ENCODE peak calls at places on chromosome 14, in seven cellular contexts. V is CD4-positive, alpha-beta T cell; W is HFFc6; C is IMR-90; H is HL-60; P is nephron progenitor cell; Q is OCI-LY7. G is an unnamed sample.

GRCh38 chr14:77077040-77077439 is 21.0 kb upstream of the CIPC start:
- DNase-seq in V (no peak), W (no peak), C (no peak), H (no peak), P (no peak), Q (no peak), G (no peak)

GRCh38 chr14:88856786-88857366 is 32.4 kb downstream of the TTC8 start:
- DNase-seq in V (no peak), W (peak; percentile 75), C (peak; percentile 72), H (no peak), P (no peak), Q (no peak), G (no peak)

GRCh38 chr14:80926706-80927384 is 14.7 kb downstream of the CEP128 start:
- DNase-seq in V (no peak), W (peak; percentile 88), C (peak; percentile 90), H (no peak), P (no peak), Q (no peak), G (no peak)

GRCh38 chr14:50210074-50210473 is 21.3 kb downstream of the SOS2 start:
- DNase-seq in V (no peak), W (no peak), C (no peak), H (no peak), P (no peak), Q (no peak), G (no peak)

GRCh38 chr14:105411985-105412767 is 7.5 kb upstream of the MTA1 start:
- DNase-seq in V (no peak), W (no peak), C (no peak), H (no peak), P (no peak), Q (no peak), G (no peak)

GRCh38 chr14:93078830-93079229 is 36.9 kb downstream of the ITPK1 start:
- DNase-seq in V (no peak), W (peak; percentile 79), C (peak; percentile 25), H (no peak), P (no peak), Q (no peak), G (no peak)

GRCh38 chr14:33279865-33280264 is 341.2 kb downstream of the NPAS3 start:
- DNase-seq in V (no peak), W (no peak), C (no peak), H (no peak), P (no peak), Q (no peak), G (no peak)

GRCh38 chr14:61456720-61457119 is 135.3 kb downstream of the PRKCH start:
- DNase-seq in V (peak; percentile 81), W (peak; percentile 48), C (peak; percentile 73), H (peak; percentile 78), P (peak; percentile 81), Q (peak; percentile 89), G (peak; percentile 50)

GRCh38 chr14:49019467-49020100 is 566.6 kb downstream of the RPS29 start:
- DNase-seq in V (no peak), W (no peak), C (no peak), H (no peak), P (no peak), Q (peak; percentile 64), G (no peak)

GRCh38 chr14:24297190-24297964 is 2.2 kb downstream of the DHRS1 start:
- DNase-seq in V (no peak), W (no peak), C (peak; percentile 28), H (peak; percentile 48), P (no peak), Q (peak; percentile 24), G (no peak)
- TF ChIP-seq CTCF in V (peak; percentile 31), W (peak; percentile 66), C (peak; percentile 41), H (peak; percentile 0), P (peak; percentile 36), Q (peak; percentile 51), G (peak; percentile 48)

DNA sequence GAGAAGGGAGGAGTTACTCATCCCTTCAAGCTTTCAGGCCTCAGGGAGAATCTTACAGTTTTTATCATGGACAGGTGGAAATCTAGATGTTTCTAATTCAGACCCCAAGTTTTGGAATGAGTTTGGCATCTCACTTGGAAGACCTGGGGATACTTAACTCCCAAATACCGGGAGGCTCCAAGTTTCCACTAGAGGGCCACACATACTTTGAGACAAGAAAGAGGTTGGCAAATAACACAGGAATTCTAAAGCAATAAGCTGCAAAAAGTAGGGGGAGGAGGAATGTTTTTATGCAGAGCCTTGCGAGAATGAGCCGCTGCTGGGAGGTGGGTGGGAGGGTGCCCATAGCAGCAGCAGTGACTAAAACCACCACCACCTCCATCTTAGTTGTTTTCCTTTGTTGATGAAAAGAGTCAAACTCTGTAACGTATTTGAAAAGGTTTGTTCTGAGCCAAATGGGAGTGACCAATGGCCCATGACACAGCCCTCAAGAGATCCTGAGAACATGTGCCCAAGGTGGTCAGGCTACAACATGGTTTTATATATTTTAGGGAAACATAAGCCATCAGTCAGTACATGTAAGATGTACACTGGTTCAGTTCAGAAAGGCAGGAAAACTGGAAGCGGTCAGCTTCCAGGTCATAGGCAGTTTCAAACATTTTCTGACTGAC is 34.2 kb upstream of the RNASE1 start:
- DNase-seq in V (no peak), W (peak; percentile 44), C (peak; percentile 18), H (no peak), P (no peak), Q (no peak), G (no peak)
- TF ChIP-seq CTCF in V (no peak), W (peak; percentile 71), C (peak; percentile 29), H (no peak), P (peak; percentile 26), Q (peak; percentile 51), G (no peak)

GRCh38 chr14:36070056-36071043 is 106.2 kb downstream of the PTCSC3 start:
- DNase-seq in V (no peak), W (peak; percentile 55), C (peak; percentile 64), H (peak; percentile 52), P (peak; percentile 75), Q (peak; percentile 57), G (no peak)
- TF ChIP-seq CTCF in V (no peak), W (peak; percentile 81), C (peak; percentile 82), H (peak; percentile 79), P (peak; percentile 79), Q (peak; percentile 83), G (peak; percentile 67)

GRCh38 chr14:59254146-59254910 is 65.9 kb downstream of the DAAM1 start:
- DNase-seq in V (no peak), W (peak; percentile 89), C (peak; percentile 95), H (no peak), P (no peak), Q (no peak), G (no peak)
- TF ChIP-seq CTCF in V (no peak), W (peak; percentile 37), C (no peak), H (no peak), P (no peak), Q (no peak), G (no peak)

GRCh38 chr14:90900712-90901111 is 84.5 kb upstream of the TTC7B start:
- DNase-seq in V (no peak), W (no peak), C (peak; percentile 19), H (no peak), P (no peak), Q (no peak), G (no peak)
- TF ChIP-seq CTCF in V (no peak), W (peak; percentile 65), C (peak; percentile 44), H (no peak), P (no peak), Q (peak; percentile 50), G (no peak)

GRCh38 chr14:94681300-94682060 is 69.3 kb downstream of the SERPINA3 start:
- DNase-seq in V (no peak), W (no peak), C (peak; percentile 42), H (peak; percentile 39), P (no peak), Q (peak; percentile 10), G (no peak)
- TF ChIP-seq CTCF in V (no peak), W (no peak), C (peak; percentile 65), H (peak; percentile 56), P (peak; percentile 32), Q (peak; percentile 66), G (peak; percentile 5)

DNA sequence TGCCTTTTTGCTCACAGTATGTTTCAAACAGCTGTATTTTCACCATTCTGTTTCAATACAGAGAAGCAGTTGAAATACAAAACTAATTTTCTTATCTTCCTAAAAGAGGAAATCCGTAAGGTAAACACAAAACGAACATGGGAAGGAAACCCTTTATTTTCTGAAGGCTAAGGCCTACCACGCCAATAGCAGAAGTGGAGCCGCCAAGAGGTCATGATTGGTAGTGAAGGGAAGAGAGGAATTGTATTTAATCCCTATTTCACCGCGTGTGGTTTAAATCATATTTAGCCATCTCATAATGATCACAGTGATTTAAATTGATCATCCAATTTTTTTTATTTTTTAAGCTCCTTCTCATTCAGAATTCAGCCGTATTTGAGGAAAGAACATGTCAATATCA is 398.2 kb downstream of the PRKD1 start:
- DNase-seq in V (no peak), W (no peak), C (peak; percentile 13), H (no peak), P (peak; percentile 14), Q (no peak), G (no peak)
- TF ChIP-seq CTCF in V (no peak), W (peak; percentile 80), C (peak; percentile 48), H (no peak), P (peak; percentile 53), Q (peak; percentile 63), G (peak; percentile 38)

GRCh38 chr14:69812725-69813124 is 15.7 kb upstream of the SLC10A1 start:
- DNase-seq in V (no peak), W (no peak), C (no peak), H (no peak), P (no peak), Q (no peak), G (no peak)
- TF ChIP-seq CTCF in V (no peak), W (no peak), C (no peak), H (no peak), P (peak; percentile 22), Q (peak; percentile 23), G (peak; percentile 51)

GRCh38 chr14:22472466-22472865 is 116.6 kb downstream of the DAD1 start:
- DNase-seq in V (no peak), W (no peak), C (no peak), H (no peak), P (no peak), Q (no peak), G (peak; percentile 40)

GRCh38 chr14:22474730-22475351 is 114.2 kb downstream of the DAD1 start:
- DNase-seq in V (no peak), W (no peak), C (peak; percentile 2), H (no peak), P (no peak), Q (peak; percentile 44), G (no peak)

GRCh38 chr14:22469541-22470303 is 119.3 kb downstream of the DAD1 start:
- DNase-seq in V (no peak), W (no peak), C (no peak), H (no peak), P (no peak), Q (no peak), G (no peak)

GRCh38 chr14:22472935-22473854 is 115.8 kb downstream of the DAD1 start:
- DNase-seq in V (no peak), W (no peak), C (peak; percentile 25), H (peak; percentile 77), P (peak; percentile 44), Q (peak; percentile 89), G (no peak)

GRCh38 chr14:22471545-22472121 is 117.4 kb downstream of the DAD1 start:
- DNase-seq in V (no peak), W (no peak), C (peak; percentile 32), H (peak; percentile 76), P (peak; percentile 65), Q (peak; percentile 84), G (peak; percentile 70)
- TF ChIP-seq CTCF in V (no peak), W (peak; percentile 73), C (peak; percentile 47), H (peak; percentile 74), P (peak; percentile 65), Q (peak; percentile 91), G (peak; percentile 54)

GRCh38 chr14:23984891-23985607 is 3.7 kb upstream of the DHRS4L2 start:
- DNase-seq in V (no peak), W (peak; percentile 81), C (peak; percentile 86), H (no peak), P (no peak), Q (no peak), G (no peak)
- TF ChIP-seq CTCF in V (no peak), W (no peak), C (no peak), H (no peak), P (no peak), Q (no peak), G (no peak)

G was measured in D721Med.